ENCODE peak calls at places on chromosome 1, in five cellular contexts. U, T, H, O and J are unnamed samples.

GRCh38 chr1:2778220-2778592 is 23.3 kb downstream of the TTC34 start:
- DNase-seq in U (no peak), T (no peak), H (no peak), O (no peak), J (no peak)

GRCh38 chr1:153532161-153532560 is 3.6 kb downstream of the S100A6 start:
- DNase-seq in U (no peak), T (no peak), H (peak), O (peak), J (peak)

GRCh38 chr1:220281159-220281574 is 8.9 kb upstream of the RAB3GAP2 start:
- DNase-seq in U (peak), T (peak), H (no peak), O (no peak), J (no peak)

GRCh38 chr1:84632975-84633427 is 57.3 kb downstream of the SSX2IP start:
- DNase-seq in U (peak), T (peak), H (no peak), O (no peak), J (no peak)

GRCh38 chr1:152543808-152544207 is 22.8 kb downstream of the LCE3E start:
- DNase-seq in U (no peak), T (peak), H (no peak), O (no peak), J (no peak)

GRCh38 chr1:191993549-191993948 is 164.7 kb upstream of the RGS18 start:
- DNase-seq in U (peak), T (peak), H (no peak), O (no peak), J (no peak)

GRCh38 chr1:68321084-68321685 is 88.9 kb upstream of the WLS start:
- DNase-seq in U (peak), T (peak), H (no peak), O (peak), J (no peak)

GRCh38 chr1:115325876-115326275 is 12.2 kb downstream of the NGF start:
- DNase-seq in U (no peak), T (no peak), H (no peak), O (no peak), J (no peak)

GRCh38 chr1:54998677-54999076 is at the start of gene BSND:
- DNase-seq in U (no peak), T (no peak), H (no peak), O (no peak), J (no peak)

GRCh38 chr1:14634497-14634896 is 36.0 kb downstream of the KAZN start:
- DNase-seq in U (no peak), T (no peak), H (no peak), O (no peak), J (no peak)

GRCh38 chr1:2135425-2135824 is 59.1 kb downstream of the FAAP20 start:
- DNase-seq in U (peak), T (peak), H (no peak), O (no peak), J (no peak)

DNA sequence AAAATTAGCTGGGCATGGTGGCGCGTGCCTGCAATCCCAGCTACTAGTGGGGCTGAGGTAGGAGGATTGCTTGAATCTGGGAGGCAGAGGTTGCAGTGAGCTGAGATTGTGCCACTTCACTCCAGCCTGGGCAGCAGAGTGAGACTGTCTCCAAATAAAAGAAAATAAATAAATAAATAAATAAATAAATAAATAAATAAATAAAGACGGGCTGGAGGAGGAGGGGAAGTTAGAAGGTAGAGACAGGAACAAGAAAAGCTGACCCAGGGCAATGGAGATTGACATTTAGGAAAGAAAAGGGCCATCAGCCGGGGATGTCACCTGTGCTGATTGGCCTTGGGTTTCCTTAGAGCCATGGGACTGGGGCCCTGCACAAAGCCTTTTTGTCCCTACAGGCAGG is 153.7 kb upstream of the IGSF21 start:
- DNase-seq in U (no peak), T (no peak), H (no peak), O (no peak), J (no peak)
- H3K27ac ChIP-seq in U (no peak), T (no peak), H (no peak), O (no peak), J (no peak)

GRCh38 chr1:17304155-17304826 is 3.7 kb upstream of the PADI4 start:
- DNase-seq in U (no peak), T (peak), H (no peak), O (no peak), J (no peak)

GRCh38 chr1:17305576-17306095 is 2.4 kb upstream of the PADI4 start:
- DNase-seq in U (no peak), T (no peak), H (no peak), O (no peak), J (no peak)

GRCh38 chr1:17306921-17307320 is 1.1 kb upstream of the PADI4 start:
- DNase-seq in U (no peak), T (no peak), H (no peak), O (no peak), J (no peak)

GRCh38 chr1:17306407-17306806 is 1.6 kb upstream of the PADI4 start:
- DNase-seq in U (no peak), T (no peak), H (no peak), O (no peak), J (no peak)

GRCh38 chr1:17304827-17305177 is 3.2 kb upstream of the PADI4 start:
- DNase-seq in U (no peak), T (no peak), H (no peak), O (no peak), J (no peak)
- H3K4me3 ChIP-seq in U (no peak), T (no peak), H (no peak), O (no peak), J (no peak)

DNA sequence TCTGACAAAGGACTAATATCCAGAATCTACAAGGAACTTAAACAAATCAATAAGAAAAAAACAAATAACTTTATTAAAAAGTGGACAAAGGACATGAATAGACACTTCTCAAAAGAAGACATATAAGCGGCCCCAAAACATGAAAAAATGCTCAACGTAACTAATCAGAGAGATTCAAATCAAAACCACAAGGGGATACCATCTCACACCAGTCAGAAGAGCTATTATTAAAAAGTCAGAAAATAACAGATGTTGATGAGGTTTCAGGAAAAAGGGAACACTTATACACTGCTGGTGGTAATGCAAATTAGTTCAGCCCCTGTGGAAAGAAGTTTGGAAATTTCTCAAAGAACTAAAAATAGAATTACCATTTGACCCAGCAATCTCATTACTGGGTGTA is 102.2 kb downstream of the COL24A1 start:
- DNase-seq in U (no peak), T (no peak), H (no peak), O (no peak), J (no peak)
- H3K27ac ChIP-seq in U (no peak), T (no peak), H (no peak), O (no peak), J (no peak)

DNA sequence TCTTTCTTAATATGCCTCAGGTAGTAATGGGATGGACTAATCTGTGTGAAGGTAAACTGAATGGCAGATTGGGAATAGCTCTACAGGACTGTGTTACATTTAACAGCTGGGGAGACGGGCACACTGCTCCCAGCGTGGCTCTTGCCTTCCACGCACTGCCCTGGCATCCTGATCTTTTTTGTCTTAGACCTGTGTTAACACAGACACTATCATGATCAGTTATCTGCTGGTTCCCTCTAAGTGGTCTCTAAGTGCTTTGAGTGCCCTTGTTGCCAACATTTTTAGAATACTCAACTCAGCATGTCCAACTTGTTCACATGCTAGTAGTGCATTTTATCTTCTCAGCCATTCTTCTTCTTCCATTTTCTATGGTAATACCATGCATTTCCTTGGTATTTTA is 208.1 kb downstream of the RYR2 start:
- DNase-seq in U (no peak), T (no peak), H (no peak), O (no peak), J (no peak)
- H3K4me3 ChIP-seq in U (no peak), T (no peak), H (no peak), O (no peak), J (no peak)

DNA sequence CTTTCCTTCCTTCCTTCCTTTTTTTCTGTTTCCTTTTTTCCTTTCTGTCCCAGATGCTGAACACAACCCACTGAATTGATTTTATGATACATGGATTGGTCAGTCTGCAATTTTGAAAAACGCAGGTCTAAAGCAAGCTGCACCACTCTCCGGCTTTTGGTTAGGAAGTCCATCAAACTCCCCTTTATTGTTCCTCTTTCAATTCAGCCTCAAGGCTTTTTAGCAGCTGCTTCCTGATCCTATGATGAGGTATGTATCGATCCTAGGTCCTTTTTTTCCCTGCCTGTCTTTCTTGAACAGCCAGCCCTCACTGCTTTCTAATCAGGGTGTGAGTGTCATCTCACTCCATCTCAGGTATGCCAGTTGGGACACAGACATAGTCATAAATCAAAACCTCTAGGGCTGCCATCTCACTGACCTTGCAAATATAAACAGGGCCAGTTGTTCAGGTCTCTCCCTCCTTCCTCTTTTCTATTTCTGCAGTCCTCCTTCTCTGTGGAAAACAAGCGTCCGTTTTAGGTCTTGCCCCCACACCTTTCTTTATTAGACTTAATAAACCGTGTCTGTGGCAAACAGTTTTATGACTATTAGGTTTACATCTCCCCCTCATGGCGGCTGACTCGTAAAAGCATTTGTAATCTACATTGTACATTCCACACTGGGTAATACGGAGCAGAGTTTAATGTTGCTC is 11.4 kb downstream of the STYXL2 start:
- DNase-seq in U (no peak), T (no peak), H (no peak), O (no peak), J (no peak)
- H3K27ac ChIP-seq in U (no peak), T (no peak), H (no peak), O (peak), J (no peak)

GRCh38 chr1:234912541-234913312 is 215.9 kb downstream of the TOMM20 start:
- DNase-seq in U (no peak), T (no peak), H (no peak), O (no peak), J (no peak)
- H3K4me3 ChIP-seq in U (no peak), T (no peak), H (no peak), O (no peak), J (no peak)

DNA sequence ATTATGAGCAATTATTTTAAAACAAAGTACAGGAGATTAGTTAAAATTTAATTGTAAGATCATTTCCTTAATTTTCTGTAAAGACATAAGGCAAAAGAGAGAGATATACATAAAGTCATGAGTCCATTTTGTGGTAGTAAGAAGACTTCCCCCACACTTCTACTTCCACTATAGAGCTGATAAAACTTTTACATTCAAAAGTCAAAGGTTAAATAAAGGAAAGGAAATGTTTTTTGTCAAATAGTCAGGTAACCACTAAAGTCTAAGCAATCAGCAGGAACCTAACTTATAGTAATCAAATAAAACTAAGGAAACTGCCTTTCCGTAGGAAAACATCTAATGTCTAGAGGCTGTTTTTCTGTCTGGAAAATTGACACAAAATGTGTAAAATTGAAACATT is 110.9 kb downstream of the DENND1B start:
- DNase-seq in U (no peak), T (no peak), H (no peak), O (no peak), J (no peak)
- H3K27ac ChIP-seq in U (no peak), T (no peak), H (no peak), O (no peak), J (no peak)